ENCODE peak calls at places on chromosomes 12 and 14, in five cellular contexts. B, T, H, F and R are unnamed samples.

GRCh38 chr12:52132754-52133161 is 53.3 kb downstream of the SMIM41 start:
- DNase-seq in F (no peak), B (no peak), T (no peak), H (no peak), R (no peak)

GRCh38 chr12:53476769-53477209 is 22.5 kb downstream of the MAP3K12 start:
- DNase-seq in B (peak; percentile 68), H (no peak), T (peak; percentile 69), F (no peak), R (no peak)

GRCh38 chr12:6058481-6059161 is 65.8 kb downstream of the VWF start:
- DNase-seq in B (no peak), F (no peak), H (no peak), T (no peak), R (no peak)

GRCh38 chr12:2138871-2139308 is 86.1 kb downstream of the CACNA1C start:
- DNase-seq in H (no peak), T (no peak), B (no peak), F (no peak), R (no peak)

GRCh38 chr14:91119556-91120311 is 5.9 kb downstream of the DGLUCY start:
- DNase-seq in H (no peak), B (no peak), T (no peak), F (no peak), R (no peak)

GRCh38 chr14:74417201-74417600 is 8.8 kb downstream of the SYNDIG1L start:
- DNase-seq in T (no peak), F (no peak), H (no peak), B (no peak), R (no peak)

GRCh38 chr12:132197581-132198281 is 53.5 kb downstream of the NOC4L start:
- DNase-seq in F (no peak), T (no peak), H (no peak), B (no peak), R (no peak)

GRCh38 chr12:113914806-113915205 is 51.3 kb downstream of the RBM19 start:
- DNase-seq in B (no peak), F (no peak), T (no peak), H (no peak), R (no peak)

GRCh38 chr14:102159841-102160240 is 20.1 kb downstream of the WDR20 start:
- DNase-seq in H (no peak), T (no peak), B (no peak), F (no peak), R (no peak)

GRCh38 chr12:67593041-67593870 is 55.3 kb upstream of the DYRK2 start:
- DNase-seq in F (peak; percentile 23), T (no peak), B (no peak), H (no peak), R (no peak)